ENCODE peak calls at places on chromosome 7, in six cellular contexts. Y, T, S, V, R and D are unnamed samples. For H3K36me3, the result is how much of the 10 kb centered on the place peaks cover.

GRCh38 chr7:80379034-80379433 is 132.8 kb downstream of the GNAT3 start:
- ATAC-seq in Y (no peak), T (no peak), S (no peak), V (no peak), R (no peak), D (no peak)

GRCh38 chr7:26404189-26404996 is 112.7 kb downstream of the SNX10 start:
- ATAC-seq in Y (no peak), T (no peak), S (no peak), V (peak), R (no peak), D (no peak)

GRCh38 chr7:158282461-158283001 is 305.1 kb downstream of the PTPRN2 start:
- ATAC-seq in Y (no peak), T (no peak), S (no peak), V (no peak), R (no peak), D (no peak)

GRCh38 chr7:21942955-21943354 is 2.7 kb downstream of the CDCA7L start:
- ATAC-seq in Y (no peak), T (no peak), S (no peak), V (no peak), R (no peak), D (no peak)

GRCh38 chr7:34090796-34091195 is 185.5 kb downstream of the BMPER start:
- ATAC-seq in Y (no peak), T (no peak), S (no peak), V (no peak), R (no peak), D (no peak)

GRCh38 chr7:47771990-47772360 is 176.3 kb downstream of the PKD1L1 start:
- ATAC-seq in Y (no peak), T (peak), S (no peak), V (no peak), R (no peak), D (peak)

GRCh38 chr7:32047075-32047474 is 23.1 kb downstream of the PDE1C start:
- ATAC-seq in Y (peak), T (no peak), S (no peak), V (no peak), R (no peak), D (no peak)

GRCh38 chr7:155265960-155266359 is 31.7 kb upstream of the INSIG1 start:
- ATAC-seq in Y (no peak), T (no peak), S (no peak), V (no peak), R (no peak), D (no peak)

GRCh38 chr7:149719912-149720335 is 53.5 kb downstream of the ZNF467 start:
- ATAC-seq in Y (peak), T (no peak), S (no peak), V (peak), R (no peak), D (no peak)

GRCh38 chr7:7425321-7425720 is 110.4 kb downstream of the COL28A1 start:
- ATAC-seq in Y (no peak), T (no peak), S (no peak), V (no peak), R (no peak), D (no peak)

GRCh38 chr7:7422641-7423040 is 113.0 kb downstream of the COL28A1 start:
- ATAC-seq in Y (no peak), T (no peak), S (no peak), V (no peak), R (no peak), D (no peak)

GRCh38 chr7:7424151-7424873 is 111.4 kb downstream of the COL28A1 start:
- ATAC-seq in Y (peak), T (peak), S (peak), V (peak), R (peak), D (peak)

GRCh38 chr7:7418997-7419396 is 116.7 kb downstream of the COL28A1 start:
- ATAC-seq in Y (no peak), T (no peak), S (no peak), V (no peak), R (no peak), D (no peak)

DNA sequence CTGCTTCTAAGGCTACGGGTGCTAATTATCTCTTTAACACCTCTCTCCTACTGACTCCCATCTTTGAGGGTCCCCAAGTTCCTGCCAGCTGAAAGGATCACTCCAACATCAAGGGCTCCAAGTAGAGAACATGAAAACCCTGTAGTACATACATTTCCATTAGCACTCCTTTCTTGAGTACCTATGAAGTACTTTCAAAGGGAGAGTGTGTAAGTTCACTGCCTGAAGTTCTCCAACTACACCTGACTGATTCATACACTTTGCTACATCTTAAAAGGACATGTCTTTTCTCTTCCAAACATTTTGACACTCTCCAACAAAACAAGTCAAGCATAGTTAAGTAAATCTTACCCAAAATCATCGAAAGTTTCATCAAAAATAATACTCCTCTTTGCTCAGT is 113.8 kb downstream of the COL28A1 start:
- ATAC-seq in Y (no peak), T (no peak), S (no peak), V (no peak), R (no peak), D (no peak)
- H3K36me3 ChIP-seq in Y (under half), T (under half), S (under half), V (under half), R (under half), D (under half)

GRCh38 chr7:100446040-100446439 is 9.7 kb upstream of the PPP1R35 start:
- ATAC-seq in Y (no peak), T (no peak), S (no peak), V (no peak), R (no peak), D (no peak)

GRCh38 chr7:100449190-100449795 is 13.0 kb upstream of the PPP1R35 start:
- ATAC-seq in Y (no peak), T (no peak), S (no peak), V (no peak), R (no peak), D (no peak)

GRCh38 chr7:100443096-100443840 is 7.0 kb upstream of the PPP1R35 start:
- ATAC-seq in Y (no peak), T (no peak), S (no peak), V (no peak), R (no peak), D (no peak)

GRCh38 chr7:100441641-100442535 is 5.6 kb upstream of the PPP1R35 start:
- ATAC-seq in Y (no peak), T (no peak), S (no peak), V (no peak), R (no peak), D (no peak)

GRCh38 chr7:100444311-100445278 is 8.3 kb upstream of the PPP1R35 start:
- ATAC-seq in Y (peak), T (peak), S (peak), V (peak), R (peak), D (peak)
- TF ChIP-seq POLR2AphosphoS5 in Y (no peak), T (no peak), S (no peak), V (peak), R (peak), D (peak)

GRCh38 chr7:5322621-5323410 is 40.1 kb downstream of the SLC29A4 start:
- ATAC-seq in Y (no peak), T (peak), S (no peak), V (no peak), R (no peak), D (no peak)
- H3K36me3 ChIP-seq in Y (under half), T (under half), S (under half), V (under half), R (half or more), D (under half)

GRCh38 chr7:73560035-73560835 is 2.7 kb upstream of the BCL7B start:
- ATAC-seq in Y (peak), T (no peak), S (no peak), V (peak), R (no peak), D (no peak)
- TF ChIP-seq POLR2AphosphoS5 in Y (no peak), T (no peak), S (no peak), V (no peak), R (no peak), D (peak)

DNA sequence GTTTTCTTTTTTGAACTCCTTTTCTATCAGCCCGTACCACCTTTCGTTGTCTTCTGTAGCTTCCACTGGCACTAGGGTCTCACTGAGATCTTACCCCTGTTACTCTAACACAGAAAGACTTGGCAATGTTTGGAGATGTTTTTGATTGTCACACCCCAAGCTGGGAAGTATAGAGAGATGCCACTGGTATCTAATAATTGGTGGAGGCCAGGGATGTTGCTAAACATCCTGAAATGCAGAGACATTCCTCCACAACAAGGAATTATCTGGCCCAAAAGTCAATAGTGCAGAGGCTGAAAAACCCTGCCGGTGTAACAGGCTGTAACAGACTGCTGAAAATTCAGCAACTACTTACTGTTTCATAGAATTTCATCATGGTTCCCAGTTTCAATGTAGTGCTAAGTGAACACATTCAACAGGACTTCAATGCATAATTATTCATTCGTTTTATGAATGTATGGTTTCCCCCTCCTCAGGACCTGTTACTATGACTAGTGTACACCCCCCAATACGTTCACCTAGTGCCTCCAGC is 115.9 kb downstream of the TRIM24 start:
- ATAC-seq in Y (no peak), T (no peak), S (no peak), V (peak), R (no peak), D (no peak)
- H3K36me3 ChIP-seq in Y (under half), T (under half), S (half or more), V (half or more), R (under half), D (under half)

GRCh38 chr7:84274029-84274638 is 79.5 kb upstream of the SEMA3A start:
- ATAC-seq in Y (peak), T (no peak), S (peak), V (no peak), R (no peak), D (no peak)
- TF ChIP-seq POLR2AphosphoS5 in Y (no peak), T (no peak), S (no peak), V (no peak), R (no peak), D (peak)

DNA sequence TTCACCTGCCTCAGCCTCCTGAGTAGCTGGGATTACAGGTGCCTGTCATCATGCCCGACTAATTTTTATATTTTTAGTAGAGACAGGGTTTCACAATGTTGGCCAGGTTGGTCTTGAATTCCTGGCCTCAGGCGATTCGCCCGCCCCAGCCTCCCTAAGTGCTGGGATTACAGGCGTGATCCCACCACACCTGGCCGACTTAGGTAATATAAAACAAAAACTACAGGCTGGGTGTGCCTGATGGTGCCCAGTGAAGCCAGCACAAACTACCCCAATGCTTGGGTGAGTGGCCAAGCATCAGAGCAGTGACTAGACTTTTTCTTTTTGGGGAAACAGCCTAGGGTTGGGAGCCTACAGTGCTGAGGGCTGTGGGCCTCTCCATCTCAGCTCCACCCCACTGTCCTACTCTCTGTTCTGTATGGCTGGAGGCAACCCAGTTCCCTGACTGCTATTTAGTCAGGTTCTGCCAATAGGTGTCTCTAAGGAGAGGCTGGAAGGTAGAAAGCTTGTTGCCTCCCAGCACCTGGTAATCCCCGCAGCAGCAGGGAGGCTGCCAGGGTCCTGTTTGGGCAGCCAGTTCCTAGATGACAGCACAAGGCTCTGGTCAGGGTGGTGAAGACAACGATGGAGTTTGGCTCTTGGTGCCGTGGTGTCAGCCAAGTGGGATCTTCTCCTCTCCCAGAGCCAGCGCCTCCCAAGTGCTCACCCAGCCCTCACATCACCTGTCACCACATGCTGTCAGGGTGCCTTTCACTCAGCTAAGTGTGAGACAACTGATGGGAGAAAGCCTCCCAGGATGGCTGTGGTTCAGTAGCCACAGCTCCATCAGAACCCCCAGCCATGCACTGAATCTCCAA is 10.4 kb upstream of the NACAD start:
- ATAC-seq in Y (peak), T (peak), S (peak), V (peak), R (no peak), D (no peak)
- H3K36me3 ChIP-seq in Y (under half), T (under half), S (under half), V (half or more), R (half or more), D (under half)